ENCODE peak calls at places on chromosomes 16 and 17, in four cellular contexts. P, B, U and V are unnamed samples.

GRCh38 chr16:75401697-75402096 is 31.6 kb downstream of the CFDP1 start:
- DNase-seq in P (no peak), B (no peak), U (no peak), V (no peak)

GRCh38 chr16:84312783-84313382 is 18.2 kb downstream of the WFDC1 start:
- DNase-seq in P (no peak), B (peak), U (peak), V (no peak)

GRCh38 chr17:35089846-35090193 is 26.3 kb upstream of the RFFL start:
- DNase-seq in P (peak), B (no peak), U (no peak), V (peak)

GRCh38 chr16:72400257-72401078 is 228.5 kb upstream of the PMFBP1 start:
- DNase-seq in P (peak), B (no peak), U (peak), V (peak)

GRCh38 chr16:53812914-53813313 is 109.0 kb downstream of the FTO start:
- DNase-seq in P (no peak), B (no peak), U (no peak), V (no peak)

GRCh38 chr16:5034167-5034523 is 410 bp upstream of the NAGPA start:
- DNase-seq in P (no peak), B (no peak), U (no peak), V (no peak)

GRCh38 chr17:14156689-14157088 is 80.0 kb downstream of the CDRT15 start:
- DNase-seq in P (no peak), B (no peak), U (no peak), V (peak)

GRCh38 chr16:6146874-6147425 is 1049.4 kb upstream of the EEF2KMT start:
- DNase-seq in P (no peak), B (peak), U (no peak), V (no peak)

GRCh38 chr16:79372504-79373184 is 227.9 kb downstream of the MAF start:
- DNase-seq in P (peak), B (no peak), U (no peak), V (no peak)

GRCh38 chr16:88686439-88687253 is at the start of gene SNAI3:
- DNase-seq in P (peak), B (peak), U (peak), V (peak)

GRCh38 chr17:37024181-37024637 is 75.5 kb downstream of the AATF start:
- DNase-seq in P (no peak), B (no peak), U (no peak), V (no peak)

GRCh38 chr17:79631640-79632431 is 21.0 kb upstream of the RBFOX3 start:
- DNase-seq in P (no peak), B (no peak), U (peak), V (no peak)

GRCh38 chr17:45346255-45347015 is 29.6 kb upstream of the MAP3K14 start:
- DNase-seq in P (no peak), B (no peak), U (no peak), V (no peak)

GRCh38 chr16:50831751-50832150 is 89.9 kb downstream of the CYLD start:
- DNase-seq in P (no peak), B (no peak), U (no peak), V (no peak)

GRCh38 chr17:30196504-30196903 is 39.0 kb downstream of the SLC6A4 start:
- DNase-seq in P (no peak), B (no peak), U (no peak), V (no peak)

GRCh38 chr17:79799174-79799537 is 2.3 kb upstream of the CBX8 start:
- DNase-seq in P (no peak), B (no peak), U (peak), V (no peak)

GRCh38 chr17:70863436-70864248 is 694.3 kb downstream of the KCNJ2 start:
- DNase-seq in P (no peak), B (no peak), U (no peak), V (no peak)

GRCh38 chr16:57016301-57016700 is 26.9 kb downstream of the NLRC5 start:
- DNase-seq in P (no peak), B (no peak), U (no peak), V (no peak)

GRCh38 chr17:27946521-27946920 is 53.4 kb upstream of the LYRM9 start:
- DNase-seq in P (no peak), B (no peak), U (no peak), V (no peak)

GRCh38 chr16:79437764-79438728 is 162.5 kb downstream of the MAF start:
- DNase-seq in P (no peak), B (no peak), U (peak), V (no peak)

GRCh38 chr16:84478172-84478948 is 26.1 kb downstream of the MEAK7 start:
- DNase-seq in P (no peak), B (no peak), U (no peak), V (no peak)

GRCh38 chr16:30368792-30369090 is 1.6 kb downstream of the TBC1D10B start:
- DNase-seq in P (no peak), B (no peak), U (no peak), V (no peak)

GRCh38 chr17:1989135-1989534 is 36.0 kb downstream of the RTN4RL1 start:
- DNase-seq in P (peak), B (no peak), U (no peak), V (no peak)

GRCh38 chr17:15051913-15052312 is 213.2 kb downstream of the PMP22 start:
- DNase-seq in P (no peak), B (no peak), U (no peak), V (no peak)

GRCh38 chr16:27723711-27724490 is 174.0 kb downstream of the KATNIP start:
- DNase-seq in P (no peak), B (no peak), U (no peak), V (no peak)

GRCh38 chr16:49456763-49457162 is 83.2 kb downstream of the C16orf78 start:
- DNase-seq in P (no peak), B (no peak), U (no peak), V (no peak)

GRCh38 chr17:2172447-2172938 is 117.6 kb downstream of the HIC1 start:
- DNase-seq in P (no peak), B (no peak), U (no peak), V (no peak)

GRCh38 chr17:19650826-19651225 is 2.3 kb downstream of the ALDH3A2 start:
- DNase-seq in P (no peak), B (no peak), U (no peak), V (no peak)
- H3K4me2 ChIP-seq in P (peak), B (peak), U (peak), V (peak)

GRCh38 chr17:77698903-77699615 is 259.4 kb upstream of the TNRC6C start:
- DNase-seq in P (no peak), B (no peak), U (no peak), V (no peak)

GRCh38 chr17:77701996-77702395 is 256.5 kb upstream of the TNRC6C start:
- DNase-seq in P (no peak), B (no peak), U (no peak), V (no peak)

GRCh38 chr17:77696720-77697460 is 261.6 kb upstream of the TNRC6C start:
- DNase-seq in P (no peak), B (no peak), U (peak), V (no peak)

GRCh38 chr17:77697480-77698400 is 260.8 kb upstream of the TNRC6C start:
- DNase-seq in P (no peak), B (no peak), U (peak), V (no peak)

GRCh38 chr17:77700165-77700881 is 258.2 kb upstream of the TNRC6C start:
- DNase-seq in P (no peak), B (no peak), U (peak), V (no peak)
- TF ChIP-seq CHD2 in P (no peak), B (no peak), U (peak), V (no peak)

DNA sequence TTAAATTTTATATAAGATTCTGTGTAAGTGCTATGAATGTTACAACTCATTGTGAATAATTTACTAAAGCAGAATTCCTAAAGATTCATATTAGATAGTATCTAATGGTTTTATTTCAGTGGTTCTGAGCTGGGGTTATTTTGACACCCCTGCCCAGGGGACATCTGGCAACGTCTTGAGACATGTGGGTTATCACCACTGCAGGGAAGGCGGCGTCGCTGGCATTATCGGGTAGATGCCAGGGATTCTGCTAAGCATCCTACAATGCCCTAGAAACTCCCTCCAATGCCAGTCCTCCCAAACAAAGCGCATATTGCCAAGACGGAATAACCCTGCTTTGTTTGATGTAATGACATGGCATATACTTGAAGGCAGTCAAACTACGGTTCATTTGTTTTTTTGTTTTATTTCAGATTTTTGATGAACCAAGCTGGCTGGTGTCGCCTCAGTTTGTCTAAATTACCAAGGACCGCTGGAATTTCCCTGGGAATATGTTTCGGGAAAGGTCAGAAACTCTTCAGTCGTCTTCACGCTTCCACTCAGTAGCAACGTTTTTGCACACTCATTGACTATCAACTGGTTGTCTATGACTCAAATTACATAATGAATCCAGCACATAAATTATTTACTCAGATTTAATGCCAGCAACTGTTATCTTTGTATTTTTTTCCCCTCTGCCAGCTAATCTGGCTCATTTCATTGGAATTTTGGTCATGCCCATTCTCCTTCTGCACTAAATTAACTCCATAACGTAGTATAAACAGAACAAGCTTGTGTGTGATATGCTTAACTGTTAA is 372.5 kb upstream of the ZFHX3 start:
- DNase-seq in P (no peak), B (no peak), U (no peak), V (no peak)
- H3K4me2 ChIP-seq in P (peak), B (no peak), U (no peak), V (no peak)

GRCh38 chr17:6573982-6574688 is 17.8 kb upstream of the PITPNM3 start:
- DNase-seq in P (no peak), B (no peak), U (no peak), V (no peak)

GRCh38 chr17:6576038-6576437 is 19.7 kb upstream of the PITPNM3 start:
- DNase-seq in P (no peak), B (no peak), U (no peak), V (no peak)

GRCh38 chr17:6575596-6575988 is 19.2 kb upstream of the PITPNM3 start:
- DNase-seq in P (no peak), B (no peak), U (no peak), V (no peak)

GRCh38 chr17:6572997-6573396 is 16.6 kb upstream of the PITPNM3 start:
- DNase-seq in P (no peak), B (no peak), U (no peak), V (no peak)

GRCh38 chr17:6574689-6575595 is 18.6 kb upstream of the PITPNM3 start:
- DNase-seq in P (no peak), B (no peak), U (no peak), V (no peak)
- TF ChIP-seq CHD2 in P (no peak), B (no peak), U (no peak), V (no peak)